ENCODE peak calls at places on chromosomes 4 and X, in ten cellular contexts. One of them, this sample, is unnamed.

GRCh38 chrX:152912121-152912520 is 14.3 kb downstream of the ZNF185 start:
- DNase-seq in AG08395: peak; percentile 19
- DNase-seq in OCI-M1: peak; percentile 22
- DNase-seq in mesenchymal stem cell: no peak
- DNase-seq in stimulated activated CD4-positive, alpha-beta T cell treated with anti-CD3 and anti-CD28 coated beads, Interleukin-4, amount 100 ng/mL, for 4 hours: no peak
- DNase-seq in HEK293T: peak; percentile 39
- DNase-seq in substantia nigra: no peak
- DNase-seq in NCI-H460: no peak
- DNase-seq in M059J: no peak
- DNase-seq in COLO829: no peak
- DNase-seq in this sample: no peak

GRCh38 chrX:49041683-49042529 is 1.3 kb downstream of the TFE3 start:
- DNase-seq in AG08395: no peak
- DNase-seq in OCI-M1: peak; percentile 63
- DNase-seq in mesenchymal stem cell: peak; percentile 68
- DNase-seq in stimulated activated CD4-positive, alpha-beta T cell treated with anti-CD3 and anti-CD28 coated beads, Interleukin-4, amount 100 ng/mL, for 4 hours: no peak
- DNase-seq in HEK293T: no peak
- DNase-seq in substantia nigra: no peak
- DNase-seq in NCI-H460: peak; percentile 38
- DNase-seq in M059J: peak; percentile 83
- DNase-seq in COLO829: no peak
- DNase-seq in this sample: no peak

GRCh38 chr4:128355301-128355700 is 67.7 kb upstream of the PGRMC2 start:
- DNase-seq in AG08395: no peak
- DNase-seq in OCI-M1: no peak
- DNase-seq in mesenchymal stem cell: peak; percentile 49
- DNase-seq in stimulated activated CD4-positive, alpha-beta T cell treated with anti-CD3 and anti-CD28 coated beads, Interleukin-4, amount 100 ng/mL, for 4 hours: no peak
- DNase-seq in HEK293T: no peak
- DNase-seq in substantia nigra: no peak
- DNase-seq in NCI-H460: no peak
- DNase-seq in M059J: peak; percentile 38
- DNase-seq in COLO829: no peak
- DNase-seq in this sample: no peak

GRCh38 chr4:142940614-142941013 is 94.5 kb upstream of the INPP4B start:
- DNase-seq in AG08395: no peak
- DNase-seq in OCI-M1: no peak
- DNase-seq in mesenchymal stem cell: no peak
- DNase-seq in stimulated activated CD4-positive, alpha-beta T cell treated with anti-CD3 and anti-CD28 coated beads, Interleukin-4, amount 100 ng/mL, for 4 hours: no peak
- DNase-seq in HEK293T: no peak
- DNase-seq in substantia nigra: no peak
- DNase-seq in NCI-H460: no peak
- DNase-seq in M059J: no peak
- DNase-seq in COLO829: no peak
- DNase-seq in this sample: no peak

GRCh38 chr4:8908206-8908893 is 36.7 kb upstream of the HMX1 start:
- DNase-seq in AG08395: no peak
- DNase-seq in OCI-M1: no peak
- DNase-seq in mesenchymal stem cell: no peak
- DNase-seq in stimulated activated CD4-positive, alpha-beta T cell treated with anti-CD3 and anti-CD28 coated beads, Interleukin-4, amount 100 ng/mL, for 4 hours: no peak
- DNase-seq in HEK293T: no peak
- DNase-seq in substantia nigra: no peak
- DNase-seq in NCI-H460: no peak
- DNase-seq in M059J: no peak
- DNase-seq in COLO829: no peak
- DNase-seq in this sample: no peak

GRCh38 chr4:76485450-76485849 is 50.4 kb downstream of the SHROOM3 start:
- DNase-seq in AG08395: no peak
- DNase-seq in OCI-M1: peak; percentile 29
- DNase-seq in mesenchymal stem cell: peak; percentile 5
- DNase-seq in stimulated activated CD4-positive, alpha-beta T cell treated with anti-CD3 and anti-CD28 coated beads, Interleukin-4, amount 100 ng/mL, for 4 hours: no peak
- DNase-seq in HEK293T: no peak
- DNase-seq in substantia nigra: no peak
- DNase-seq in NCI-H460: no peak
- DNase-seq in M059J: peak; percentile 17
- DNase-seq in COLO829: peak; percentile 84
- DNase-seq in this sample: no peak

GRCh38 chrX:9102956-9103355 is 69.0 kb upstream of the FAM9B start:
- DNase-seq in AG08395: no peak
- DNase-seq in OCI-M1: no peak
- DNase-seq in mesenchymal stem cell: no peak
- DNase-seq in stimulated activated CD4-positive, alpha-beta T cell treated with anti-CD3 and anti-CD28 coated beads, Interleukin-4, amount 100 ng/mL, for 4 hours: no peak
- DNase-seq in HEK293T: no peak
- DNase-seq in substantia nigra: no peak
- DNase-seq in NCI-H460: no peak
- DNase-seq in M059J: no peak
- DNase-seq in COLO829: no peak
- DNase-seq in this sample: no peak

GRCh38 chr4:962231-963208 is 10.8 kb downstream of the DGKQ start:
- DNase-seq in AG08395: no peak
- DNase-seq in OCI-M1: no peak
- DNase-seq in mesenchymal stem cell: no peak
- DNase-seq in stimulated activated CD4-positive, alpha-beta T cell treated with anti-CD3 and anti-CD28 coated beads, Interleukin-4, amount 100 ng/mL, for 4 hours: no peak
- DNase-seq in HEK293T: no peak
- DNase-seq in substantia nigra: no peak
- DNase-seq in NCI-H460: no peak
- DNase-seq in M059J: no peak
- DNase-seq in COLO829: no peak
- DNase-seq in this sample: no peak

GRCh38 chrX:3029084-3029483 is 12.2 kb upstream of the ARSF start:
- DNase-seq in AG08395: no peak
- DNase-seq in OCI-M1: no peak
- DNase-seq in mesenchymal stem cell: no peak
- DNase-seq in stimulated activated CD4-positive, alpha-beta T cell treated with anti-CD3 and anti-CD28 coated beads, Interleukin-4, amount 100 ng/mL, for 4 hours: no peak
- DNase-seq in HEK293T: no peak
- DNase-seq in substantia nigra: no peak
- DNase-seq in NCI-H460: no peak
- DNase-seq in M059J: no peak
- DNase-seq in COLO829: no peak
- DNase-seq in this sample: no peak

GRCh38 chrX:37425370-37425769 is 76.2 kb downstream of the PRRG1 start:
- DNase-seq in AG08395: no peak
- DNase-seq in OCI-M1: no peak
- DNase-seq in mesenchymal stem cell: peak; percentile 23
- DNase-seq in stimulated activated CD4-positive, alpha-beta T cell treated with anti-CD3 and anti-CD28 coated beads, Interleukin-4, amount 100 ng/mL, for 4 hours: no peak
- DNase-seq in HEK293T: no peak
- DNase-seq in substantia nigra: no peak
- DNase-seq in NCI-H460: no peak
- DNase-seq in M059J: no peak
- DNase-seq in COLO829: no peak
- DNase-seq in this sample: no peak

GRCh38 chr4:122963222-122963621 is 40.8 kb upstream of the NUDT6 start:
- DNase-seq in AG08395: peak; percentile 10
- DNase-seq in OCI-M1: no peak
- DNase-seq in mesenchymal stem cell: peak; percentile 60
- DNase-seq in stimulated activated CD4-positive, alpha-beta T cell treated with anti-CD3 and anti-CD28 coated beads, Interleukin-4, amount 100 ng/mL, for 4 hours: no peak
- DNase-seq in HEK293T: no peak
- DNase-seq in substantia nigra: no peak
- DNase-seq in NCI-H460: no peak
- DNase-seq in M059J: peak; percentile 23
- DNase-seq in COLO829: no peak
- DNase-seq in this sample: peak; percentile 8

GRCh38 chrX:136910565-136911040 is 30.1 kb upstream of the RBMX start:
- DNase-seq in AG08395: no peak
- DNase-seq in OCI-M1: no peak
- DNase-seq in mesenchymal stem cell: peak; percentile 3
- DNase-seq in stimulated activated CD4-positive, alpha-beta T cell treated with anti-CD3 and anti-CD28 coated beads, Interleukin-4, amount 100 ng/mL, for 4 hours: no peak
- DNase-seq in HEK293T: no peak
- DNase-seq in substantia nigra: no peak
- DNase-seq in NCI-H460: no peak
- DNase-seq in M059J: peak; percentile 34
- DNase-seq in COLO829: no peak
- DNase-seq in this sample: no peak

GRCh38 chrX:10048076-10048475 is 80.9 kb downstream of the CLDN34 start:
- DNase-seq in AG08395: peak; percentile 34
- DNase-seq in OCI-M1: no peak
- DNase-seq in mesenchymal stem cell: no peak
- DNase-seq in stimulated activated CD4-positive, alpha-beta T cell treated with anti-CD3 and anti-CD28 coated beads, Interleukin-4, amount 100 ng/mL, for 4 hours: no peak
- DNase-seq in HEK293T: no peak
- DNase-seq in substantia nigra: no peak
- DNase-seq in NCI-H460: no peak
- DNase-seq in M059J: no peak
- DNase-seq in COLO829: no peak
- DNase-seq in this sample: no peak

GRCh38 chr4:173490256-173490655 is 39.8 kb downstream of the HAND2 start:
- DNase-seq in AG08395: no peak
- DNase-seq in OCI-M1: no peak
- DNase-seq in mesenchymal stem cell: no peak
- DNase-seq in stimulated activated CD4-positive, alpha-beta T cell treated with anti-CD3 and anti-CD28 coated beads, Interleukin-4, amount 100 ng/mL, for 4 hours: no peak
- DNase-seq in HEK293T: no peak
- DNase-seq in substantia nigra: no peak
- DNase-seq in NCI-H460: no peak
- DNase-seq in M059J: peak; percentile 42
- DNase-seq in COLO829: no peak
- DNase-seq in this sample: no peak

GRCh38 chr4:118865091-118865708 is 23.5 kb upstream of the SYNPO2 start:
- DNase-seq in AG08395: peak; percentile 59
- DNase-seq in OCI-M1: peak; percentile 79
- DNase-seq in mesenchymal stem cell: peak; percentile 60
- DNase-seq in stimulated activated CD4-positive, alpha-beta T cell treated with anti-CD3 and anti-CD28 coated beads, Interleukin-4, amount 100 ng/mL, for 4 hours: no peak
- DNase-seq in HEK293T: peak; percentile 77
- DNase-seq in substantia nigra: no peak
- DNase-seq in NCI-H460: peak; percentile 43
- DNase-seq in M059J: peak; percentile 62
- DNase-seq in COLO829: peak; percentile 77
- DNase-seq in this sample: peak; percentile 55

GRCh38 chr4:57071340-57071739 is 38.8 kb downstream of the IGFBP7 start:
- DNase-seq in AG08395: peak; percentile 53
- DNase-seq in OCI-M1: peak; percentile 63
- DNase-seq in mesenchymal stem cell: peak; percentile 86
- DNase-seq in stimulated activated CD4-positive, alpha-beta T cell treated with anti-CD3 and anti-CD28 coated beads, Interleukin-4, amount 100 ng/mL, for 4 hours: no peak
- DNase-seq in HEK293T: no peak
- DNase-seq in substantia nigra: no peak
- DNase-seq in NCI-H460: no peak
- DNase-seq in M059J: no peak
- DNase-seq in COLO829: no peak
- DNase-seq in this sample: no peak

GRCh38 chr4:183118585-183118984 is 19.5 kb downstream of the WWC2 start:
- DNase-seq in AG08395: peak; percentile 91
- DNase-seq in OCI-M1: no peak
- DNase-seq in mesenchymal stem cell: peak; percentile 77
- DNase-seq in stimulated activated CD4-positive, alpha-beta T cell treated with anti-CD3 and anti-CD28 coated beads, Interleukin-4, amount 100 ng/mL, for 4 hours: no peak
- DNase-seq in HEK293T: no peak
- DNase-seq in substantia nigra: no peak
- DNase-seq in NCI-H460: no peak
- DNase-seq in M059J: peak; percentile 96
- DNase-seq in COLO829: peak; percentile 78
- DNase-seq in this sample: peak; percentile 83

GRCh38 chr4:16790508-16790907 is 107.9 kb downstream of the LDB2 start:
- DNase-seq in AG08395: no peak
- DNase-seq in OCI-M1: no peak
- DNase-seq in mesenchymal stem cell: no peak
- DNase-seq in stimulated activated CD4-positive, alpha-beta T cell treated with anti-CD3 and anti-CD28 coated beads, Interleukin-4, amount 100 ng/mL, for 4 hours: no peak
- DNase-seq in HEK293T: no peak
- DNase-seq in substantia nigra: no peak
- DNase-seq in NCI-H460: no peak
- DNase-seq in M059J: peak; percentile 53
- DNase-seq in COLO829: no peak
- DNase-seq in this sample: no peak

GRCh38 chr4:107691378-107691777 is 28.7 kb downstream of the PAPSS1 start:
- DNase-seq in AG08395: no peak
- DNase-seq in OCI-M1: no peak
- DNase-seq in mesenchymal stem cell: no peak
- DNase-seq in stimulated activated CD4-positive, alpha-beta T cell treated with anti-CD3 and anti-CD28 coated beads, Interleukin-4, amount 100 ng/mL, for 4 hours: no peak
- DNase-seq in HEK293T: no peak
- DNase-seq in substantia nigra: no peak
- DNase-seq in NCI-H460: no peak
- DNase-seq in M059J: no peak
- DNase-seq in COLO829: no peak
- DNase-seq in this sample: no peak

GRCh38 chr4:147492761-147493160 is 11.9 kb downstream of the EDNRA start:
- DNase-seq in AG08395: peak; percentile 31
- DNase-seq in OCI-M1: no peak
- DNase-seq in mesenchymal stem cell: peak; percentile 94
- DNase-seq in stimulated activated CD4-positive, alpha-beta T cell treated with anti-CD3 and anti-CD28 coated beads, Interleukin-4, amount 100 ng/mL, for 4 hours: no peak
- DNase-seq in HEK293T: no peak
- DNase-seq in substantia nigra: no peak
- DNase-seq in NCI-H460: no peak
- DNase-seq in M059J: peak; percentile 22
- DNase-seq in COLO829: no peak
- DNase-seq in this sample: peak; percentile 23

GRCh38 chrX:15413101-15413500 is 28.9 kb upstream of the VEGFD start:
- DNase-seq in AG08395: no peak
- DNase-seq in OCI-M1: no peak
- DNase-seq in mesenchymal stem cell: no peak
- DNase-seq in stimulated activated CD4-positive, alpha-beta T cell treated with anti-CD3 and anti-CD28 coated beads, Interleukin-4, amount 100 ng/mL, for 4 hours: no peak
- DNase-seq in HEK293T: no peak
- DNase-seq in substantia nigra: no peak
- DNase-seq in NCI-H460: no peak
- DNase-seq in M059J: no peak
- DNase-seq in COLO829: no peak
- DNase-seq in this sample: no peak

GRCh38 chrX:106957856-106958255 is 37.7 kb downstream of the CLDN2 start:
- DNase-seq in AG08395: peak; percentile 34
- DNase-seq in OCI-M1: no peak
- DNase-seq in mesenchymal stem cell: no peak
- DNase-seq in stimulated activated CD4-positive, alpha-beta T cell treated with anti-CD3 and anti-CD28 coated beads, Interleukin-4, amount 100 ng/mL, for 4 hours: no peak
- DNase-seq in HEK293T: no peak
- DNase-seq in substantia nigra: no peak
- DNase-seq in NCI-H460: no peak
- DNase-seq in M059J: no peak
- DNase-seq in COLO829: no peak
- DNase-seq in this sample: no peak

GRCh38 chr4:2256156-2256731 is 5.7 kb downstream of the MXD4 start:
- DNase-seq in AG08395: no peak
- DNase-seq in OCI-M1: no peak
- DNase-seq in mesenchymal stem cell: no peak
- DNase-seq in stimulated activated CD4-positive, alpha-beta T cell treated with anti-CD3 and anti-CD28 coated beads, Interleukin-4, amount 100 ng/mL, for 4 hours: peak; percentile 0
- DNase-seq in HEK293T: no peak
- DNase-seq in substantia nigra: no peak
- DNase-seq in NCI-H460: no peak
- DNase-seq in M059J: no peak
- DNase-seq in COLO829: no peak
- DNase-seq in this sample: no peak

GRCh38 chrX:133888941-133889340 is 96.5 kb downstream of the GPC3 start:
- DNase-seq in AG08395: no peak
- DNase-seq in OCI-M1: no peak
- DNase-seq in mesenchymal stem cell: no peak
- DNase-seq in stimulated activated CD4-positive, alpha-beta T cell treated with anti-CD3 and anti-CD28 coated beads, Interleukin-4, amount 100 ng/mL, for 4 hours: no peak
- DNase-seq in HEK293T: no peak
- DNase-seq in substantia nigra: no peak
- DNase-seq in NCI-H460: no peak
- DNase-seq in M059J: no peak
- DNase-seq in COLO829: no peak
- DNase-seq in this sample: no peak

GRCh38 chr4:99723555-99724450 is 66.2 kb upstream of the C4orf54 start:
- DNase-seq in AG08395: peak; percentile 11
- DNase-seq in OCI-M1: peak; percentile 88
- DNase-seq in mesenchymal stem cell: peak; percentile 82
- DNase-seq in stimulated activated CD4-positive, alpha-beta T cell treated with anti-CD3 and anti-CD28 coated beads, Interleukin-4, amount 100 ng/mL, for 4 hours: no peak
- DNase-seq in HEK293T: no peak
- DNase-seq in substantia nigra: no peak
- DNase-seq in NCI-H460: peak; percentile 80
- DNase-seq in M059J: peak; percentile 83
- DNase-seq in COLO829: peak; percentile 95
- DNase-seq in this sample: peak; percentile 65

GRCh38 chr4:94924566-94924965 is 166.8 kb downstream of the BMPR1B start:
- DNase-seq in AG08395: no peak
- DNase-seq in OCI-M1: no peak
- DNase-seq in mesenchymal stem cell: no peak
- DNase-seq in stimulated activated CD4-positive, alpha-beta T cell treated with anti-CD3 and anti-CD28 coated beads, Interleukin-4, amount 100 ng/mL, for 4 hours: no peak
- DNase-seq in HEK293T: no peak
- DNase-seq in substantia nigra: no peak
- DNase-seq in NCI-H460: no peak
- DNase-seq in M059J: no peak
- DNase-seq in COLO829: no peak
- DNase-seq in this sample: no peak

GRCh38 chr4:51885371-51885770 is 42.4 kb downstream of the DCUN1D4 start:
- DNase-seq in AG08395: peak; percentile 43
- DNase-seq in OCI-M1: peak; percentile 37
- DNase-seq in mesenchymal stem cell: peak; percentile 48
- DNase-seq in stimulated activated CD4-positive, alpha-beta T cell treated with anti-CD3 and anti-CD28 coated beads, Interleukin-4, amount 100 ng/mL, for 4 hours: no peak
- DNase-seq in HEK293T: peak; percentile 36
- DNase-seq in substantia nigra: no peak
- DNase-seq in NCI-H460: no peak
- DNase-seq in M059J: peak; percentile 2
- DNase-seq in COLO829: peak; percentile 39
- DNase-seq in this sample: peak; percentile 18

GRCh38 chr4:184534511-184535391 is 60.4 kb upstream of the IRF2 start:
- DNase-seq in AG08395: peak; percentile 76
- DNase-seq in OCI-M1: peak; percentile 88
- DNase-seq in mesenchymal stem cell: peak; percentile 79
- DNase-seq in stimulated activated CD4-positive, alpha-beta T cell treated with anti-CD3 and anti-CD28 coated beads, Interleukin-4, amount 100 ng/mL, for 4 hours: no peak
- DNase-seq in HEK293T: no peak
- DNase-seq in substantia nigra: no peak
- DNase-seq in NCI-H460: no peak
- DNase-seq in M059J: peak; percentile 74
- DNase-seq in COLO829: peak; percentile 70
- DNase-seq in this sample: peak; percentile 56